ENCODE peak calls at places on chromosomes 1 and 21, in five cellular contexts. One of them, this sample, is unnamed.

GRCh38 chr1:220217383-220217988 is 54.8 kb downstream of the RAB3GAP2 start:
- DNase-seq in progenitor cell of endocrine pancreas: no peak
- DNase-seq in nephron progenitor cell: no peak
- DNase-seq in brain microvascular endothelial cell: no peak
- DNase-seq in left lung: no peak
- DNase-seq in this sample: no peak

GRCh38 chr1:50080904-50081586 is 27.7 kb upstream of the ELAVL4 start:
- DNase-seq in progenitor cell of endocrine pancreas: no peak
- DNase-seq in nephron progenitor cell: no peak
- DNase-seq in brain microvascular endothelial cell: no peak
- DNase-seq in left lung: no peak
- DNase-seq in this sample: no peak

GRCh38 chr1:76944942-76945341 is 77.7 kb downstream of the ST6GALNAC5 start:
- DNase-seq in progenitor cell of endocrine pancreas: no peak
- DNase-seq in nephron progenitor cell: no peak
- DNase-seq in brain microvascular endothelial cell: no peak
- DNase-seq in left lung: no peak
- DNase-seq in this sample: no peak

GRCh38 chr1:108880850-108881249 is 4.1 kb downstream of the GPSM2 start:
- DNase-seq in progenitor cell of endocrine pancreas: no peak
- DNase-seq in nephron progenitor cell: no peak
- DNase-seq in brain microvascular endothelial cell: no peak
- DNase-seq in left lung: no peak
- DNase-seq in this sample: no peak

GRCh38 chr1:60765204-60765603 is 317.2 kb upstream of the NFIA start:
- DNase-seq in progenitor cell of endocrine pancreas: no peak
- DNase-seq in nephron progenitor cell: no peak
- DNase-seq in brain microvascular endothelial cell: peak
- DNase-seq in left lung: no peak
- DNase-seq in this sample: no peak

GRCh38 chr1:116667577-116668105 is at the start of gene IGSF3:
- DNase-seq in progenitor cell of endocrine pancreas: peak
- DNase-seq in nephron progenitor cell: peak
- DNase-seq in brain microvascular endothelial cell: no peak
- DNase-seq in left lung: peak
- DNase-seq in this sample: peak

GRCh38 chr1:230379928-230380327 is 46.2 kb downstream of the PGBD5 start:
- DNase-seq in progenitor cell of endocrine pancreas: no peak
- DNase-seq in nephron progenitor cell: no peak
- DNase-seq in brain microvascular endothelial cell: no peak
- DNase-seq in left lung: no peak
- DNase-seq in this sample: no peak

GRCh38 chr1:87508247-87508646 is 179.6 kb downstream of the LMO4 start:
- DNase-seq in progenitor cell of endocrine pancreas: no peak
- DNase-seq in nephron progenitor cell: no peak
- DNase-seq in brain microvascular endothelial cell: no peak
- DNase-seq in left lung: no peak
- DNase-seq in this sample: no peak

GRCh38 chr1:2606004-2606805 is 19.6 kb downstream of the PRXL2B start:
- DNase-seq in progenitor cell of endocrine pancreas: no peak
- DNase-seq in nephron progenitor cell: no peak
- DNase-seq in brain microvascular endothelial cell: no peak
- DNase-seq in left lung: no peak
- DNase-seq in this sample: peak

GRCh38 chr1:56972971-56973370 is 7.2 kb upstream of the C8B start:
- DNase-seq in progenitor cell of endocrine pancreas: no peak
- DNase-seq in nephron progenitor cell: no peak
- DNase-seq in brain microvascular endothelial cell: no peak
- DNase-seq in left lung: no peak
- DNase-seq in this sample: no peak

GRCh38 chr21:38956791-38957571 is 151.3 kb downstream of the ETS2 start:
- DNase-seq in progenitor cell of endocrine pancreas: no peak
- DNase-seq in nephron progenitor cell: no peak
- DNase-seq in brain microvascular endothelial cell: no peak
- DNase-seq in left lung: peak
- DNase-seq in this sample: peak

GRCh38 chr1:219239518-219239917 is 65.8 kb downstream of the LYPLAL1 start:
- DNase-seq in progenitor cell of endocrine pancreas: no peak
- DNase-seq in nephron progenitor cell: no peak
- DNase-seq in brain microvascular endothelial cell: no peak
- DNase-seq in left lung: no peak
- DNase-seq in this sample: no peak

GRCh38 chr1:244319283-244320132 is 132.2 kb downstream of the ADSS2 start:
- DNase-seq in progenitor cell of endocrine pancreas: no peak
- DNase-seq in nephron progenitor cell: no peak
- DNase-seq in brain microvascular endothelial cell: peak
- DNase-seq in left lung: no peak
- DNase-seq in this sample: no peak

GRCh38 chr21:15935530-15935929 is 205.7 kb downstream of the USP25 start:
- DNase-seq in progenitor cell of endocrine pancreas: no peak
- DNase-seq in nephron progenitor cell: no peak
- DNase-seq in brain microvascular endothelial cell: no peak
- DNase-seq in left lung: no peak
- DNase-seq in this sample: no peak

GRCh38 chr1:177928194-177928593 is 41.7 kb downstream of the SEC16B start:
- DNase-seq in progenitor cell of endocrine pancreas: no peak
- DNase-seq in nephron progenitor cell: no peak
- DNase-seq in brain microvascular endothelial cell: peak
- DNase-seq in left lung: no peak
- DNase-seq in this sample: no peak

GRCh38 chr1:29655145-29655544 is 418.8 kb downstream of the PTPRU start:
- DNase-seq in progenitor cell of endocrine pancreas: no peak
- DNase-seq in nephron progenitor cell: no peak
- DNase-seq in brain microvascular endothelial cell: no peak
- DNase-seq in left lung: no peak
- DNase-seq in this sample: peak

GRCh38 chr1:93079685-93080141 is 630 bp downstream of the MTF2 start:
- DNase-seq in progenitor cell of endocrine pancreas: peak
- DNase-seq in nephron progenitor cell: peak
- DNase-seq in brain microvascular endothelial cell: no peak
- DNase-seq in left lung: peak
- DNase-seq in this sample: peak

GRCh38 chr21:29168874-29169273 is 38.4 kb downstream of the MAP3K7CL start:
- DNase-seq in progenitor cell of endocrine pancreas: no peak
- DNase-seq in nephron progenitor cell: no peak
- DNase-seq in brain microvascular endothelial cell: no peak
- DNase-seq in left lung: no peak
- DNase-seq in this sample: no peak

GRCh38 chr1:64323054-64323453 is 119.6 kb downstream of the UBE2U start:
- DNase-seq in progenitor cell of endocrine pancreas: no peak
- DNase-seq in nephron progenitor cell: no peak
- DNase-seq in brain microvascular endothelial cell: no peak
- DNase-seq in left lung: no peak
- DNase-seq in this sample: no peak

GRCh38 chr1:114314576-114314975 is 160.9 kb upstream of the SYT6 start:
- DNase-seq in progenitor cell of endocrine pancreas: no peak
- DNase-seq in nephron progenitor cell: no peak
- DNase-seq in brain microvascular endothelial cell: no peak
- DNase-seq in left lung: no peak
- DNase-seq in this sample: no peak

GRCh38 chr1:114314098-114314497 is 160.4 kb upstream of the SYT6 start:
- DNase-seq in progenitor cell of endocrine pancreas: no peak
- DNase-seq in nephron progenitor cell: no peak
- DNase-seq in brain microvascular endothelial cell: no peak
- DNase-seq in left lung: no peak
- DNase-seq in this sample: no peak

GRCh38 chr1:114318951-114319350 is 165.3 kb upstream of the SYT6 start:
- DNase-seq in progenitor cell of endocrine pancreas: no peak
- DNase-seq in nephron progenitor cell: no peak
- DNase-seq in brain microvascular endothelial cell: no peak
- DNase-seq in left lung: no peak
- DNase-seq in this sample: no peak

GRCh38 chr1:114315601-114316000 is 161.9 kb upstream of the SYT6 start:
- DNase-seq in progenitor cell of endocrine pancreas: no peak
- DNase-seq in nephron progenitor cell: no peak
- DNase-seq in brain microvascular endothelial cell: no peak
- DNase-seq in left lung: no peak
- DNase-seq in this sample: no peak

DNA sequence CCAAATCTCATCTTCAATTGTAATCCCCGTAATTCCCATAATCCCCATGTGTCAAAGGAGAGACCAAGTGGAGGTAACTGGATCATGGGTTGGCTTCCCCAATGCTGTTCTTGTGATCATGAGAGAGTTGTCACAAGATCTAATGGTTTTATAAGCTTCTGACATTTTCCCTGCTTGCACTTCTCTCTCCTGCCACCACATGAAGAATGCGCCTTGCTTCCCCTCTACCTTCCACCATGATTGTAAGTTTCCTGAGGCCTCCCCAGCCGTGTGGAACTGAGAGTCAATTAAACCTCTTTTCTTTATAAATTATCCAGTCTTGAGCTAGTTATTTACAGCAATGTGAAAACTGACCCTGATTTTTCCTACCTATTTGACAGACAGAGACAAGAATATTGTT is 162.5 kb upstream of the SYT6 start:
- DNase-seq in progenitor cell of endocrine pancreas: no peak
- DNase-seq in nephron progenitor cell: no peak
- DNase-seq in brain microvascular endothelial cell: no peak
- DNase-seq in left lung: no peak
- DNase-seq in this sample: no peak
- TF ChIP-seq CTCF in progenitor cell of endocrine pancreas: no peak
- TF ChIP-seq CTCF in nephron progenitor cell: no peak
- TF ChIP-seq CTCF in brain microvascular endothelial cell: no peak
- TF ChIP-seq CTCF in left lung: no peak
- TF ChIP-seq CTCF in this sample: no peak

GRCh38 chr1:13517193-13517812 is 3.5 kb upstream of the LRRC38 start:
- DNase-seq in progenitor cell of endocrine pancreas: no peak
- DNase-seq in nephron progenitor cell: peak
- DNase-seq in brain microvascular endothelial cell: no peak
- DNase-seq in left lung: no peak
- DNase-seq in this sample: no peak
- TF ChIP-seq CTCF in progenitor cell of endocrine pancreas: peak
- TF ChIP-seq CTCF in nephron progenitor cell: peak
- TF ChIP-seq CTCF in brain microvascular endothelial cell: no peak
- TF ChIP-seq CTCF in left lung: peak
- TF ChIP-seq CTCF in this sample: peak

GRCh38 chr1:35707253-35708178 is 11.2 kb downstream of the C1orf216 start:
- DNase-seq in progenitor cell of endocrine pancreas: peak
- DNase-seq in nephron progenitor cell: peak
- DNase-seq in brain microvascular endothelial cell: no peak
- DNase-seq in left lung: no peak
- DNase-seq in this sample: no peak

GRCh38 chr1:35708179-35708891 is 10.3 kb downstream of the C1orf216 start:
- DNase-seq in progenitor cell of endocrine pancreas: peak
- DNase-seq in nephron progenitor cell: no peak
- DNase-seq in brain microvascular endothelial cell: no peak
- DNase-seq in left lung: no peak
- DNase-seq in this sample: no peak

GRCh38 chr1:35706846-35707245 is 11.8 kb downstream of the C1orf216 start:
- DNase-seq in progenitor cell of endocrine pancreas: no peak
- DNase-seq in nephron progenitor cell: no peak
- DNase-seq in brain microvascular endothelial cell: no peak
- DNase-seq in left lung: no peak
- DNase-seq in this sample: no peak

GRCh38 chr1:35702540-35702939 is 16.1 kb downstream of the C1orf216 start:
- DNase-seq in progenitor cell of endocrine pancreas: no peak
- DNase-seq in nephron progenitor cell: no peak
- DNase-seq in brain microvascular endothelial cell: no peak
- DNase-seq in left lung: no peak
- DNase-seq in this sample: no peak
- TF ChIP-seq CTCF in progenitor cell of endocrine pancreas: peak
- TF ChIP-seq CTCF in nephron progenitor cell: no peak
- TF ChIP-seq CTCF in brain microvascular endothelial cell: peak
- TF ChIP-seq CTCF in left lung: no peak
- TF ChIP-seq CTCF in this sample: no peak

GRCh38 chr1:243269461-243269801 is 13.6 kb downstream of the SDCCAG8 start:
- DNase-seq in progenitor cell of endocrine pancreas: no peak
- DNase-seq in nephron progenitor cell: no peak
- DNase-seq in brain microvascular endothelial cell: peak
- DNase-seq in left lung: no peak
- DNase-seq in this sample: no peak

GRCh38 chr1:243268284-243268653 is 12.4 kb downstream of the SDCCAG8 start:
- DNase-seq in progenitor cell of endocrine pancreas: no peak
- DNase-seq in nephron progenitor cell: no peak
- DNase-seq in brain microvascular endothelial cell: peak
- DNase-seq in left lung: no peak
- DNase-seq in this sample: no peak

GRCh38 chr1:243267346-243268283 is 11.8 kb downstream of the SDCCAG8 start:
- DNase-seq in progenitor cell of endocrine pancreas: no peak
- DNase-seq in nephron progenitor cell: no peak
- DNase-seq in brain microvascular endothelial cell: no peak
- DNase-seq in left lung: peak
- DNase-seq in this sample: peak

GRCh38 chr1:243270097-243270864 is 14.4 kb downstream of the SDCCAG8 start:
- DNase-seq in progenitor cell of endocrine pancreas: no peak
- DNase-seq in nephron progenitor cell: no peak
- DNase-seq in brain microvascular endothelial cell: no peak
- DNase-seq in left lung: no peak
- DNase-seq in this sample: no peak

DNA sequence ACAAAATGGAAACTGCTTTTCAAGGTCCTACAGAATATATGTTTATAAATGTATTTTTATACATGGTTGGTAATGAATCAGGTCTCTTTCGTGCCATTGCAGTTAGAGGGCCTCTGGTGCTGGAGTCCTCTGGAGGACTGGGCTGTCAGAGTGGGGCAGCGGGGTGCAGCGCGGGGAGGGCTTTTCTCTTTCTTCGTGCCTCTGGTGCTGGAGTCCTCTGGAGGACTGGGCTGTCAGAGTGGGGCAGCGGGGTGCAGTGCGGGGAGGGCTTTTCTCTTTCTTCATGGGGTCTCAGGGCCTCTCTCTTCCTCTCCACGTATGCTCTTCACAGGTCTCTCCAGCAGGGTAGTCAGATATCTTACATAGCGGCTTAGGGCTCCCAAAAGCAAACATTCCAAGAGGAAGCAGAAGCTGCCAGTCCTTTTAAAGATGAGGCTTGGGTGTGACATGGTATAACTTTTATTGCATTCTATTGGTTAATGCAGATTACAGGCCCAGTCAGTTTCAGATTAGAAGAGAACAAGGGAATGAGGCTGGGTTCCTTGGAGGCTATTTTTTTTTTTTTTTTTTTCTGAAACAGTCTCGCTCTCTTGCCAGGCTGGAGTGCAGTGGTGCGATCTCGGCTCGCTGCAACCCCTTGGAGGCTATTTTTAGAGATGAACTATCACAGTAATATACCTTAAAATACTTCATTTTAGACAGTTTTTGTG is 13.1 kb downstream of the SDCCAG8 start:
- DNase-seq in progenitor cell of endocrine pancreas: no peak
- DNase-seq in nephron progenitor cell: no peak
- DNase-seq in brain microvascular endothelial cell: peak
- DNase-seq in left lung: no peak
- DNase-seq in this sample: no peak
- TF ChIP-seq CTCF in progenitor cell of endocrine pancreas: no peak
- TF ChIP-seq CTCF in nephron progenitor cell: no peak
- TF ChIP-seq CTCF in brain microvascular endothelial cell: no peak
- TF ChIP-seq CTCF in left lung: no peak
- TF ChIP-seq CTCF in this sample: no peak

DNA sequence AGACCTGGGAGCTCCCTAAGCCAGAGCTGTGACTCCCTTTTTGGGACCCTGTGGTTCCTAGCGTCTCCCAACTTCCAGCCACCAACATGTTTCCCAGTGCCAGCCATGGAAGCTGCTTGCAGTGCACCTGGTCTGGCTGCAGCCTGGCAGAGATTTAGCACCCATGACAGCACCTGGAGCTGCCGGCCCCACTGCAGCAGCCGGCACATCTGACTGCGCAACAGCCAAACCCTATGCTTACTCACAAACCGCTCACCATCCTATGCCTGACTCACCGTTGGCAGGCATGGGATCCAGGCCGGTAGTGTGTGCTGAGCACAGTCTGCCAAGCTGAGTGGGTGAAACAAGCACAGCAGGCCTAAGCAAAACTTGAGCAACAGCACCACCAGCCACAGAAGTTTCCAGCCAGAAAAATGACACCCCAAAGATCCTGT is 435.9 kb upstream of the PRMT6 start:
- DNase-seq in progenitor cell of endocrine pancreas: no peak
- DNase-seq in nephron progenitor cell: no peak
- DNase-seq in brain microvascular endothelial cell: peak
- DNase-seq in left lung: no peak
- DNase-seq in this sample: no peak
- TF ChIP-seq CTCF in progenitor cell of endocrine pancreas: no peak
- TF ChIP-seq CTCF in nephron progenitor cell: no peak
- TF ChIP-seq CTCF in brain microvascular endothelial cell: no peak
- TF ChIP-seq CTCF in left lung: no peak
- TF ChIP-seq CTCF in this sample: no peak

This sample was measured in right lobe of liver.